ENCODE peak calls at places on chromosomes 2 and 18, in eight cellular contexts. S is NCI-H1436; R is endodermal cell; V is CD8-positive, alpha-beta memory T cell; N is GM12878; M is NCI-H2171; L is SHP77; Z is iris pigment epithelial cell. U is an unnamed sample.

GRCh38 chr2:234437642-234438321 is 59.1 kb downstream of the ARL4C start:
- DNase-seq in Z (no peak), S (peak; percentile 23), L (peak; percentile 59), N (no peak), V (no peak), R (no peak), M (no peak), U (no peak)

GRCh38 chr2:105783972-105784371 is 39.3 kb downstream of the NCK2 start:
- DNase-seq in M (no peak), Z (no peak), R (no peak), S (no peak), V (no peak), N (no peak), L (no peak), U (no peak)

GRCh38 chr2:42328148-42328833 is 32.7 kb downstream of the COX7A2L start:
- DNase-seq in V (peak; percentile 18), M (no peak), L (no peak), N (no peak), Z (peak; percentile 53), R (no peak), S (no peak), U (peak; percentile 30)

GRCh38 chr18:8809514-8809913 is 104.2 kb downstream of the MTCL1 start:
- DNase-seq in S (no peak), R (no peak), L (no peak), N (no peak), M (no peak), Z (no peak), V (no peak), U (no peak)

GRCh38 chr2:179692610-179693009 is 168.8 kb downstream of the ZNF385B start:
- DNase-seq in S (no peak), M (no peak), N (no peak), L (no peak), R (peak; percentile 56), Z (peak; percentile 18), V (no peak), U (no peak)

GRCh38 chr2:175965773-175966172 is 36.3 kb downstream of the LNPK start:
- DNase-seq in N (no peak), R (no peak), Z (no peak), V (no peak), M (no peak), L (no peak), S (no peak), U (no peak)

GRCh38 chr2:237475704-237476107 is 11.3 kb upstream of the MLPH start:
- DNase-seq in M (no peak), V (no peak), Z (peak; percentile 69), R (no peak), N (no peak), S (no peak), L (no peak), U (no peak)

GRCh38 chr2:224843141-224843540 is 127.0 kb upstream of the CCDC195 start:
- DNase-seq in M (no peak), R (no peak), V (no peak), Z (peak; percentile 67), N (no peak), S (no peak), L (no peak), U (no peak)

GRCh38 chr2:229422005-229422404 is 150.9 kb upstream of the PID1 start:
- DNase-seq in M (no peak), N (no peak), V (no peak), Z (no peak), R (no peak), L (no peak), S (no peak), U (no peak)

GRCh38 chr18:62621546-62621945 is 93.8 kb upstream of the PHLPP1 start:
- DNase-seq in L (no peak), N (no peak), Z (peak; percentile 47), R (no peak), S (no peak), V (no peak), M (no peak), U (no peak)

GRCh38 chr18:27049945-27050344 is 135.2 kb downstream of the CHST9 start:
- DNase-seq in S (no peak), N (no peak), Z (no peak), M (no peak), V (no peak), R (no peak), L (no peak), U (no peak)

GRCh38 chr2:234488913-234489451 is 7.9 kb downstream of the ARL4C start:
- DNase-seq in M (no peak), R (no peak), V (peak; percentile 87), L (no peak), S (no peak), N (peak; percentile 51), Z (no peak), U (peak; percentile 66)

GRCh38 chr2:119659601-119660342 is 19.2 kb upstream of the TMEM177 start:
- DNase-seq in V (no peak), M (peak; percentile 2), N (no peak), R (peak; percentile 85), Z (peak; percentile 41), S (peak; percentile 22), L (peak; percentile 2), U (no peak)

GRCh38 chr2:120293123-120293990 is 40.7 kb downstream of the RALB start:
- DNase-seq in R (no peak), N (no peak), Z (no peak), S (no peak), V (no peak), M (no peak), L (no peak), U (no peak)

GRCh38 chr2:110829413-110830146 is 97.2 kb downstream of the ACOXL start:
- DNase-seq in M (no peak), N (no peak), R (no peak), S (no peak), Z (no peak), L (no peak), V (no peak), U (no peak)

GRCh38 chr2:74658516-74658915 is 4.5 kb downstream of the SEMA4F start:
- DNase-seq in N (no peak), L (no peak), M (no peak), V (no peak), R (no peak), Z (peak; percentile 83), S (no peak), U (no peak)